ENCODE peak calls at places on chromosomes 13 and 19, in eight cellular contexts. F is PC-9, V is GM12865, Y is upper lobe of right lung, T is breast epithelium, U is HFF-Myc, K is uterus, M is A549. O is an unnamed sample.

GRCh38 chr19:369256-369655 is 24.7 kb upstream of the MIER2 start:
- DNase-seq in F (no peak), V (no peak), Y (no peak), T (no peak), U (no peak), K (no peak), M (no peak), O (no peak)

GRCh38 chr13:40974460-40975407 is 44.4 kb downstream of the ELF1 start:
- DNase-seq in F (no peak), V (peak), Y (no peak), T (no peak), U (no peak), K (no peak), M (peak), O (peak)

GRCh38 chr13:46721054-46721453 is 75.9 kb downstream of the ESD start:
- DNase-seq in F (peak), V (peak), Y (no peak), T (no peak), U (peak), K (peak), M (peak), O (peak)

GRCh38 chr13:80276371-80277289 is 64.3 kb downstream of the SPRY2 start:
- DNase-seq in F (peak), V (peak), Y (no peak), T (no peak), U (no peak), K (no peak), M (no peak), O (no peak)

GRCh38 chr13:50403311-50403710 is 388.1 kb downstream of the KCNRG start:
- DNase-seq in F (no peak), V (no peak), Y (no peak), T (peak), U (no peak), K (no peak), M (peak), O (no peak)

GRCh38 chr13:112767506-112768471 is 78.0 kb downstream of the ATP11A start:
- DNase-seq in F (no peak), V (peak), Y (peak), T (no peak), U (no peak), K (no peak), M (no peak), O (no peak)

GRCh38 chr19:49453013-49453756 is at the start of gene ALDH16A1:
- DNase-seq in F (peak), V (peak), Y (peak), T (peak), U (peak), K (peak), M (peak), O (peak)

GRCh38 chr13:83732755-83733154 is 149.5 kb downstream of the SLITRK1 start:
- DNase-seq in F (no peak), V (no peak), Y (no peak), T (no peak), U (no peak), K (no peak), M (no peak), O (no peak)

GRCh38 chr13:73860501-73860900 is 273.7 kb downstream of the KLF12 start:
- DNase-seq in F (no peak), V (no peak), Y (no peak), T (no peak), U (no peak), K (no peak), M (no peak), O (no peak)

GRCh38 chr13:84362777-84363176 is 480.5 kb upstream of the SLITRK1 start:
- DNase-seq in F (no peak), V (no peak), Y (no peak), T (no peak), U (no peak), K (no peak), M (no peak), O (peak)

GRCh38 chr13:97030705-97031452 is 36.6 kb upstream of the OXGR1 start:
- DNase-seq in F (peak), V (peak), Y (no peak), T (no peak), U (no peak), K (no peak), M (peak), O (peak)

GRCh38 chr19:1181606-1182005 is 7.5 kb upstream of the SBNO2 start:
- DNase-seq in F (peak), V (no peak), Y (peak), T (peak), U (no peak), K (no peak), M (no peak), O (no peak)

GRCh38 chr19:30091456-30091855 is 149.4 kb downstream of the URI1 start:
- DNase-seq in F (no peak), V (no peak), Y (peak), T (no peak), U (no peak), K (no peak), M (no peak), O (no peak)

GRCh38 chr13:35926859-35927530 is 204.2 kb downstream of the DCLK1 start:
- DNase-seq in F (no peak), V (no peak), Y (no peak), T (no peak), U (no peak), K (peak), M (no peak), O (peak)

GRCh38 chr13:22108283-22108897 is 437.5 kb downstream of the FGF9 start:
- DNase-seq in F (no peak), V (no peak), Y (no peak), T (no peak), U (no peak), K (no peak), M (no peak), O (peak)

GRCh38 chr13:50991624-50992610 is 82.3 kb downstream of the RNASEH2B start:
- DNase-seq in F (no peak), V (peak), Y (no peak), T (no peak), U (no peak), K (no peak), M (no peak), O (no peak)

GRCh38 chr13:41691276-41691675 is 233.9 kb downstream of the RGCC start:
- DNase-seq in F (no peak), V (no peak), Y (no peak), T (no peak), U (no peak), K (no peak), M (no peak), O (peak)

GRCh38 chr19:12794196-12794921 is 3.1 kb downstream of the JUNB start:
- DNase-seq in F (no peak), V (no peak), Y (no peak), T (no peak), U (no peak), K (no peak), M (peak), O (peak)

GRCh38 chr13:107099661-107100060 is 531.7 kb upstream of the ARGLU1 start:
- DNase-seq in F (no peak), V (no peak), Y (no peak), T (no peak), U (no peak), K (no peak), M (no peak), O (no peak)

GRCh38 chr13:20391597-20392452 is 133.8 kb downstream of the CRYL1 start:
- DNase-seq in F (peak), V (no peak), Y (no peak), T (no peak), U (no peak), K (no peak), M (peak), O (no peak)

GRCh38 chr13:41019027-41019487 is at the start of gene ELF1:
- DNase-seq in F (peak), V (peak), Y (no peak), T (no peak), U (peak), K (peak), M (peak), O (peak)

GRCh38 chr19:35150445-35150844 is 4.1 kb upstream of the FXYD5 start:
- DNase-seq in F (no peak), V (no peak), Y (no peak), T (no peak), U (no peak), K (no peak), M (no peak), O (no peak)

GRCh38 chr19:18879579-18880373 is 16.2 kb downstream of the CERS1 start:
- DNase-seq in F (peak), V (peak), Y (no peak), T (no peak), U (no peak), K (no peak), M (peak), O (no peak)

GRCh38 chr19:1224047-1224825 is 13.6 kb downstream of the CBARP start:
- DNase-seq in F (no peak), V (no peak), Y (no peak), T (no peak), U (no peak), K (no peak), M (no peak), O (no peak)

GRCh38 chr13:51935326-51936171 is 73.8 kb downstream of the CCDC70 start:
- DNase-seq in F (peak), V (no peak), Y (no peak), T (no peak), U (no peak), K (no peak), M (peak), O (no peak)

GRCh38 chr13:113499936-113500335 is 9.4 kb upstream of the DCUN1D2 start:
- DNase-seq in F (no peak), V (no peak), Y (no peak), T (no peak), U (no peak), K (no peak), M (no peak), O (peak)

GRCh38 chr13:43054803-43055802 is 31.7 kb downstream of the DNAJC15 start:
- DNase-seq in F (peak), V (peak), Y (no peak), T (no peak), U (peak), K (peak), M (peak), O (peak)

GRCh38 chr13:21671793-21672680 is 1.2 kb downstream of the FGF9 start:
- DNase-seq in F (no peak), V (no peak), Y (no peak), T (no peak), U (no peak), K (no peak), M (no peak), O (no peak)

GRCh38 chr19:51503891-51504290 is 2.3 kb upstream of the SIGLEC12 start:
- DNase-seq in F (no peak), V (no peak), Y (no peak), T (no peak), U (no peak), K (no peak), M (no peak), O (no peak)

GRCh38 chr19:11261902-11262839 is at the start of gene DOCK6:
- DNase-seq in F (peak), V (peak), Y (peak), T (no peak), U (no peak), K (no peak), M (no peak), O (no peak)

GRCh38 chr19:18167975-18168645 is 5.5 kb upstream of the IFI30 start:
- DNase-seq in F (peak), V (peak), Y (peak), T (no peak), U (no peak), K (no peak), M (no peak), O (peak)

GRCh38 chr19:46489445-46490272 is 6.0 kb downstream of the PNMA8B start:
- DNase-seq in F (no peak), V (no peak), Y (peak), T (no peak), U (no peak), K (peak), M (no peak), O (peak)
- TF ChIP-seq CTCF in F (no peak), V (no peak), Y (peak), T (no peak), U (peak), K (peak), M (no peak), O (peak)

GRCh38 chr19:55152017-55152416 is 3.0 kb upstream of the TNNT1 start:
- DNase-seq in F (no peak), V (no peak), Y (no peak), T (no peak), U (no peak), K (no peak), M (peak), O (no peak)

GRCh38 chr19:55146648-55147218 is 2.3 kb downstream of the TNNT1 start:
- DNase-seq in F (peak), V (no peak), Y (no peak), T (no peak), U (no peak), K (no peak), M (peak), O (no peak)

GRCh38 chr19:55146078-55146647 is 2.8 kb downstream of the TNNT1 start:
- DNase-seq in F (peak), V (no peak), Y (no peak), T (no peak), U (no peak), K (no peak), M (peak), O (no peak)

GRCh38 chr19:55147408-55148251 is 1.4 kb downstream of the TNNT1 start:
- DNase-seq in F (peak), V (no peak), Y (no peak), T (no peak), U (no peak), K (no peak), M (peak), O (no peak)

GRCh38 chr19:55149078-55150003 is at the start of gene TNNT1:
- DNase-seq in F (peak), V (no peak), Y (peak), T (no peak), U (no peak), K (no peak), M (peak), O (no peak)
- H3K4me3 ChIP-seq in F (no peak), V (no peak), Y (no peak), T (no peak), U (no peak), K (no peak), M (no peak), O (no peak)

DNA sequence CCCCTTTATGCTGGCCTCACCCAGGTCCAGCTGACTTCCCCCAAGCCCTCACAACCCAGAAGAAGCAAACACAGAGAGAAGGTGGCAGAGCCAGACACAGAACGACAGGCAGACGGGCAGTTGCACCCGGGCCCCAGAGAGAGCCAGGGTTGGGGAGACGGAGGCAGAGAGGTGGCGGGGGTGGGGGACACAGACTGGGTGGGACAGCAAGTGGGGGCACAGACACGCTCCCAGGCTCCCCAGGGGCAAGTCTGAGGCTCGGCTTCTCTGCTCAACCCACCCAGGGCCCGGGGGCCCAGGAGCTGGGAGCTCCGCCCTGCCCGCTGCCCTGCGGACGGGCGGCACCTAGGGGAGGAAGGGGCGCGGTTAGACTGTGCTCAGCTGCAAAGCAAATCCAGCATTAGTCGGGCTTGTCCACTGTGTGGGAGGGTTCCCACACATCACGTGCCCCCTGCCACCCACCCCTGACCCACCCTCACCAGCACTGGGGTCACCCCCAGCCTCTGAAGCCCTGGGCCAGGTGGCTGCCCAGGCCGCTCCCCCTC is 31.3 kb upstream of the ASF1B start:
- DNase-seq in F (no peak), V (no peak), Y (no peak), T (no peak), U (no peak), K (no peak), M (no peak), O (no peak)
- TF ChIP-seq CTCF in F (no peak), V (no peak), Y (peak), T (no peak), U (no peak), K (no peak), M (no peak), O (no peak)

GRCh38 chr19:38664503-38665211 is 17.2 kb downstream of the ACTN4 start:
- DNase-seq in F (no peak), V (no peak), Y (no peak), T (no peak), U (no peak), K (no peak), M (no peak), O (no peak)

GRCh38 chr19:38666662-38667448 is 19.4 kb downstream of the ACTN4 start:
- DNase-seq in F (no peak), V (peak), Y (no peak), T (peak), U (no peak), K (no peak), M (peak), O (peak)

GRCh38 chr19:38663957-38664502 is 16.6 kb downstream of the ACTN4 start:
- DNase-seq in F (no peak), V (no peak), Y (no peak), T (peak), U (no peak), K (peak), M (no peak), O (no peak)

GRCh38 chr19:38665950-38666661 is 18.7 kb downstream of the ACTN4 start:
- DNase-seq in F (peak), V (no peak), Y (peak), T (peak), U (no peak), K (peak), M (peak), O (peak)

DNA sequence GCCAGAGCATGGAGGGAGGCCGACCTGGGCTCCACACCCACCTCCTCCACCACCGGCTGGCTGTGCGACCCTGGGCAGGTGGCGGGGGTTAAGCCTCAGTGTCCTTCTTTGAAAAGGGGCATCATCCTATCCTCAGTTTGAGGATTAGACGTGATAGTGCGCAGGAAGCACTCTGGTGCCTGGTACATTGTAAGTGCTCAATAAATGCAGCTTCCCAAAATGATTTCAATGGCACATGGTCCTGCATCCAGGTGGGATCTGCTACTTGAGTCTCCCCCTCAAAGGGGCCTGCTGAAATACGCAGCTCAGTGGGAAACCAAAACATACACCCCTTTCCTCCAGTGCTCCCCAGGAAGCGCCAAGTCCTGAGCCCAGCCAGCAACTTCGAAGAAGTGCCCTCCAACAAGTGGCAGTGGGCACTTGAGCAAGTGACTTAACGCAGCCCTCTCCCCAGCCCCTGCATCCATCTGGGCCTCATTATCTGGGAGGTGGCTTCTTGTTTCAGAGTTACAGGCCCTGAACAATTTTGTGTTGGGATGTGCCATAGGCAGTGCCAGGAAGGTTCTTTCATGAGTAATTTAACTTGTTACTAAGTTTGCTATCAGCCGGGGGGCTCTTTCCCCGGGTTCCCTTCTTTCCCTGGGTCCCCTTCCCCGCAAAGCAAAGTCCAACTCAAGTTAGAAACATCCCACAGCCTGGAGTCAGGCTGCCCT is 17.9 kb downstream of the ACTN4 start:
- DNase-seq in F (no peak), V (no peak), Y (no peak), T (no peak), U (no peak), K (no peak), M (no peak), O (no peak)
- H3K4me3 ChIP-seq in F (no peak), V (no peak), Y (no peak), T (peak), U (no peak), K (no peak), M (peak), O (no peak)

DNA sequence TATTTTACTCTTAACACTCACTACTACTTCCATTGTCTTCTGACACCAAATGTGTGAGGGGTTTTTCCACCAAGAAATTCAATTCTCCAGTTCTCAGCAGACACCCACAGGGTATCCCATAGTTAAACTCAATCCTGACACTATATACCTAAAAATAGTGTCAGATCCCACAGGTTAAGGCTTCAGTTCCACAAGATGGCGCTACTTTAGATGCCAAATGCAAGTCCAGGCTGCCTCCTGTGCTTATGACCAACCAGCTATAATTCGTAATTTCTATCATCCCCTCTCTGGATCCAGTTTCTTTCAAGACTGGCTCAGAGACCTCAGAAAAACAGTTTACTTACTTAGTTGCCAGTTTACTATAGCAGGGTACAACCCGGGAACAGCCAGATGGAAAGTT is 1146.2 kb upstream of the SPRY2 start:
- DNase-seq in F (no peak), V (no peak), Y (no peak), T (no peak), U (no peak), K (no peak), M (peak), O (no peak)
- TF ChIP-seq CTCF in F (peak), V (no peak), Y (no peak), T (no peak), U (peak), K (no peak), M (no peak), O (no peak)

GRCh38 chr19:46404039-46404883 is 9.1 kb downstream of the CCDC8 start:
- DNase-seq in F (no peak), V (no peak), Y (no peak), T (no peak), U (no peak), K (peak), M (peak), O (peak)
- H3K4me3 ChIP-seq in F (no peak), V (no peak), Y (peak), T (peak), U (peak), K (peak), M (peak), O (peak)

GRCh38 chr19:45687599-45687998 is 4.2 kb downstream of the SNRPD2 start:
- DNase-seq in F (no peak), V (no peak), Y (no peak), T (no peak), U (no peak), K (no peak), M (no peak), O (no peak)
- TF ChIP-seq CTCF in F (no peak), V (no peak), Y (no peak), T (no peak), U (no peak), K (no peak), M (no peak), O (no peak)

GRCh38 chr13:110340812-110341444 is 33.8 kb downstream of the COL4A2 start:
- DNase-seq in F (no peak), V (peak), Y (peak), T (no peak), U (no peak), K (peak), M (no peak), O (peak)

GRCh38 chr13:110343241-110343865 is 36.3 kb downstream of the COL4A2 start:
- DNase-seq in F (peak), V (no peak), Y (no peak), T (no peak), U (no peak), K (peak), M (peak), O (no peak)

GRCh38 chr13:110339975-110340550 is 33.0 kb downstream of the COL4A2 start:
- DNase-seq in F (no peak), V (no peak), Y (peak), T (no peak), U (no peak), K (no peak), M (no peak), O (no peak)

GRCh38 chr13:110342474-110342873 is 35.4 kb downstream of the COL4A2 start:
- DNase-seq in F (no peak), V (no peak), Y (no peak), T (no peak), U (no peak), K (no peak), M (no peak), O (no peak)

GRCh38 chr13:110341445-110342247 is 34.6 kb downstream of the COL4A2 start:
- DNase-seq in F (no peak), V (no peak), Y (no peak), T (no peak), U (no peak), K (no peak), M (no peak), O (peak)
- H3K4me3 ChIP-seq in F (no peak), V (no peak), Y (no peak), T (peak), U (no peak), K (peak), M (no peak), O (no peak)

GRCh38 chr19:40392894-40393517 is 3.0 kb upstream of the HIPK4 start:
- DNase-seq in F (peak), V (no peak), Y (peak), T (peak), U (no peak), K (no peak), M (peak), O (no peak)
- TF ChIP-seq CTCF in F (peak), V (peak), Y (peak), T (peak), U (peak), K (no peak), M (peak), O (peak)